ENCODE peak calls at places on chromosome 21, in six cellular contexts. W is type B pancreatic cell, T is cardiac muscle cell, C is progenitor cell of endocrine pancreas, P is kidney epithelial cell, X is NCI-H774. Y is an unnamed sample.
A peak's percentile ranks its signal among the peaks of the same experiment; 100 is the strongest.

GRCh38 chr21:17002628-17003027 is 510.2 kb upstream of the CXADR start:
- DNase-seq in W (no peak), T (no peak), C (no peak), P (no peak), X (no peak), Y (no peak)

GRCh38 chr21:32377991-32378390 is 14.8 kb downstream of the URB1 start:
- DNase-seq in W (no peak), T (no peak), C (no peak), P (no peak), X (no peak), Y (no peak)

GRCh38 chr21:46443910-46444309 is 14.8 kb upstream of the DIP2A start:
- DNase-seq in W (no peak), T (no peak), C (no peak), P (no peak), X (no peak), Y (no peak)

GRCh38 chr21:43884861-43885370 is 19.9 kb downstream of the AGPAT3 start:
- DNase-seq in W (no peak), T (peak; percentile 18), C (no peak), P (no peak), X (no peak), Y (no peak)

GRCh38 chr21:46157396-46157986 is 2.1 kb upstream of the FTCD start:
- DNase-seq in W (no peak), T (no peak), C (no peak), P (no peak), X (no peak), Y (no peak)

GRCh38 chr21:20259035-20259867 is 739.0 kb upstream of the NCAM2 start:
- DNase-seq in W (no peak), T (no peak), C (no peak), P (no peak), X (no peak), Y (no peak)

GRCh38 chr21:31260790-31261189 is 83.3 kb downstream of the TIAM1 start:
- DNase-seq in W (no peak), T (peak; percentile 54), C (no peak), P (no peak), X (no peak), Y (no peak)

GRCh38 chr21:32965281-32965680 is 60.5 kb upstream of the OLIG2 start:
- DNase-seq in W (no peak), T (no peak), C (no peak), P (no peak), X (no peak), Y (no peak)

GRCh38 chr21:46189213-46189958 is 5.1 kb upstream of the SPATC1L start:
- DNase-seq in W (no peak), T (peak; percentile 59), C (no peak), P (peak; percentile 23), X (no peak), Y (no peak)